ENCODE peak calls at places on chromosomes 2 and 18, in nine cellular contexts. L is astrocyte of the spinal cord, W is HTR-8/SVneo, P is hypothalamus, I is kidney epithelial cell, X is psoas muscle, O is hepatocyte, G is EL, H is HT-29. B is an unnamed sample.
A peak's percentile ranks its signal among the peaks of the same experiment; 100 is the strongest.

GRCh38 chr2:216018709-216019108 is 5.4 kb upstream of the MREG start:
- DNase-seq in I (no peak), H (no peak), P (no peak), L (no peak), X (no peak), O (no peak), G (no peak), W (no peak), B (no peak)

GRCh38 chr2:135948642-135949355 is 36.6 kb downstream of the DARS1 start:
- DNase-seq in P (no peak), W (peak; percentile 46), O (peak; percentile 9), L (peak; percentile 83), X (no peak), I (peak; percentile 55), H (peak; percentile 76), G (peak; percentile 67), B (peak; percentile 57)

GRCh38 chr2:10452334-10452733 is 4.2 kb upstream of the ODC1 start:
- DNase-seq in H (peak; percentile 77), G (peak; percentile 92), L (peak; percentile 69), P (no peak), W (peak; percentile 88), I (peak; percentile 47), O (peak; percentile 63), X (no peak), B (peak; percentile 88)

GRCh38 chr2:36464006-36464721 is 108.6 kb downstream of the CRIM1 start:
- DNase-seq in I (no peak), H (no peak), P (no peak), W (no peak), G (peak; percentile 68), X (no peak), O (no peak), L (no peak), B (no peak)

GRCh38 chr18:9285604-9286003 is 49.0 kb upstream of the TWSG1 start:
- DNase-seq in I (no peak), L (no peak), P (no peak), X (no peak), H (no peak), G (no peak), O (no peak), W (no peak), B (no peak)

GRCh38 chr2:50769416-50769815 is 262.5 kb downstream of the NRXN1 start:
- DNase-seq in W (no peak), G (no peak), X (no peak), H (peak; percentile 8), I (no peak), O (peak; percentile 18), P (peak; percentile 26), L (no peak), B (no peak)

GRCh38 chr18:31857516-31858106 is 85.3 kb downstream of the TRAPPC8 start:
- DNase-seq in X (no peak), O (no peak), L (no peak), P (no peak), W (no peak), H (no peak), I (no peak), G (no peak), B (no peak)

GRCh38 chr2:153891061-153891460 is 19.3 kb downstream of the GALNT13 start:
- DNase-seq in W (no peak), P (no peak), O (no peak), I (no peak), X (no peak), H (no peak), G (no peak), L (no peak), B (no peak)

GRCh38 chr18:61282926-61283325 is 50.3 kb upstream of the CDH20 start:
- DNase-seq in P (no peak), X (no peak), L (no peak), G (no peak), O (no peak), W (no peak), H (no peak), I (no peak), B (no peak)

GRCh38 chr2:95017308-95017630 is 8.2 kb upstream of the MAL start:
- DNase-seq in O (no peak), G (no peak), P (no peak), I (no peak), W (no peak), L (no peak), X (no peak), H (no peak), B (no peak)

GRCh38 chr2:130252880-130253645 is 54.8 kb upstream of the TUBA3E start:
- DNase-seq in I (no peak), X (no peak), H (peak; percentile 36), G (peak; percentile 24), W (no peak), P (no peak), O (no peak), L (no peak), B (peak; percentile 37)

GRCh38 chr2:222688912-222689311 is 17.5 kb downstream of the MOGAT1 start:
- DNase-seq in G (no peak), X (no peak), O (no peak), P (no peak), L (peak; percentile 21), H (no peak), W (no peak), I (no peak), B (no peak)

GRCh38 chr2:240604291-240604938 is 17.9 kb downstream of the CAPN10 start:
- DNase-seq in I (peak; percentile 19), G (peak; percentile 63), O (peak; percentile 87), X (peak; percentile 92), L (peak; percentile 28), W (peak; percentile 79), P (peak; percentile 81), H (peak; percentile 95), B (no peak)

GRCh38 chr2:219507555-219508443 is 6.5 kb upstream of the ASIC4 start:
- DNase-seq in O (no peak), G (no peak), W (no peak), H (no peak), I (no peak), L (no peak), X (no peak), P (no peak), B (no peak)

GRCh38 chr2:101265893-101266499 is 13.3 kb downstream of the CNOT11 start:
- DNase-seq in P (no peak), I (no peak), X (no peak), L (no peak), H (peak; percentile 71), G (no peak), O (peak; percentile 78), W (no peak), B (no peak)

GRCh38 chr2:63044360-63045327 is 6.0 kb upstream of the OTX1 start:
- DNase-seq in G (no peak), I (no peak), P (no peak), L (no peak), O (no peak), H (no peak), W (no peak), X (no peak), B (no peak)

GRCh38 chr2:128301501-128301966 is 17.1 kb downstream of the HS6ST1 start:
- DNase-seq in O (no peak), H (no peak), X (peak; percentile 50), L (peak; percentile 92), G (peak; percentile 96), P (no peak), I (peak; percentile 56), W (no peak), B (peak; percentile 85)

GRCh38 chr2:19038096-19039015 is 320.1 kb downstream of the OSR1 start:
- DNase-seq in X (no peak), H (no peak), L (peak; percentile 83), O (no peak), I (peak; percentile 28), G (peak; percentile 78), W (peak; percentile 26), P (no peak), B (no peak)

GRCh38 chr2:222057249-222058073 is 241.3 kb downstream of the PAX3 start:
- DNase-seq in L (peak; percentile 21), W (peak; percentile 23), X (no peak), P (no peak), O (no peak), I (no peak), H (peak; percentile 23), G (peak; percentile 13), B (peak; percentile 38)

GRCh38 chr2:26613241-26614204 is 27.6 kb downstream of the CIB4 start:
- DNase-seq in L (no peak), P (no peak), G (no peak), H (no peak), W (no peak), I (no peak), O (no peak), X (no peak), B (no peak)

GRCh38 chr2:189581354-189582139 is 961 bp upstream of the SLC40A1 start:
- DNase-seq in L (no peak), X (no peak), G (peak; percentile 13), I (no peak), H (peak; percentile 75), O (peak; percentile 53), P (no peak), W (peak; percentile 8), B (no peak)

GRCh38 chr2:236879416-236879963 is 206.2 kb upstream of the COPS8 start:
- DNase-seq in I (no peak), L (no peak), H (no peak), G (no peak), P (no peak), X (no peak), O (no peak), W (no peak), B (no peak)

GRCh38 chr2:46229134-46230063 is 67.8 kb upstream of the EPAS1 start:
- DNase-seq in I (peak; percentile 84), P (no peak), X (no peak), H (no peak), G (no peak), L (peak; percentile 94), W (no peak), O (peak; percentile 47), B (no peak)

GRCh38 chr2:41836944-41837343 is 210.9 kb upstream of the PKDCC start:
- DNase-seq in H (peak; percentile 66), W (peak; percentile 28), P (no peak), G (peak; percentile 36), L (peak; percentile 51), X (no peak), I (no peak), O (peak; percentile 80), B (peak; percentile 30)

GRCh38 chr2:7749895-7750559 is 832.8 kb downstream of the RNF144A start:
- DNase-seq in I (no peak), H (no peak), O (no peak), X (no peak), L (no peak), G (no peak), P (no peak), W (no peak), B (no peak)

GRCh38 chr2:11175293-11175795 is 20.1 kb downstream of the SLC66A3 start:
- DNase-seq in G (peak; percentile 68), L (peak; percentile 79), H (no peak), X (no peak), P (no peak), W (peak; percentile 41), O (no peak), I (peak; percentile 14), B (no peak)

GRCh38 chr2:234528410-234529150 is 31.7 kb upstream of the ARL4C start:
- DNase-seq in W (no peak), I (no peak), O (no peak), H (no peak), L (no peak), G (no peak), P (no peak), X (no peak), B (no peak)

GRCh38 chr2:202278944-202279343 is 13.4 kb downstream of the NOP58 start:
- DNase-seq in O (peak; percentile 59), G (peak; percentile 53), X (no peak), W (peak; percentile 61), H (peak; percentile 52), P (no peak), I (no peak), L (peak; percentile 72), B (peak; percentile 58)

GRCh38 chr2:113711857-113712256 is 44.6 kb downstream of the SLC35F5 start:
- DNase-seq in G (no peak), X (no peak), I (peak; percentile 67), O (no peak), W (no peak), P (no peak), H (no peak), L (no peak), B (no peak)

GRCh38 chr2:168194784-168195522 is 52.4 kb downstream of the STK39 start:
- DNase-seq in X (no peak), G (peak; percentile 37), P (no peak), O (no peak), I (no peak), L (peak; percentile 16), H (no peak), W (no peak), B (no peak)

GRCh38 chr2:85264471-85264870 is 63.3 kb downstream of the TGOLN2 start:
- DNase-seq in O (no peak), P (no peak), H (no peak), L (peak; percentile 43), G (peak; percentile 81), I (no peak), W (peak; percentile 69), X (no peak), B (no peak)